ENCODE peak calls at places on chromosomes 7 and 10, in nine cellular contexts. D is heart left ventricle, A is adrenal gland, Q is ovary, C is suprapubic skin, L is IMR-90, O is uterus, T is right lobe of liver, H is testis. V is an unnamed sample.

GRCh38 chr7:67616517-67616916 is 619.9 kb downstream of the TYW1 start:
- DNase-seq in D (no peak), A (no peak), Q (no peak), C (no peak), L (no peak), O (no peak), T (no peak), H (no peak), V (no peak)

GRCh38 chr10:124323145-124323725 is 95.5 kb downstream of the OAT start:
- DNase-seq in D (no peak), A (no peak), Q (no peak), C (no peak), L (no peak), O (no peak), T (no peak), H (no peak), V (peak)

GRCh38 chr7:3495530-3495929 is 194.5 kb downstream of the SDK1 start:
- DNase-seq in D (no peak), A (no peak), Q (no peak), C (no peak), L (no peak), O (no peak), T (no peak), H (no peak), V (no peak)

GRCh38 chr7:132386249-132386681 is 190.0 kb downstream of the PLXNA4 start:
- DNase-seq in D (peak), A (no peak), Q (peak), C (no peak), L (no peak), O (no peak), T (peak), H (peak), V (peak)

GRCh38 chr7:116259821-116260440 is 49.6 kb downstream of the TES start:
- DNase-seq in D (no peak), A (no peak), Q (no peak), C (no peak), L (peak), O (no peak), T (no peak), H (no peak), V (no peak)

GRCh38 chr10:15096661-15097010 is 519 bp upstream of the RPP38 start:
- DNase-seq in D (no peak), A (no peak), Q (no peak), C (no peak), L (no peak), O (no peak), T (no peak), H (no peak), V (no peak)

GRCh38 chr7:37377231-37377630 is 71.4 kb downstream of the ELMO1 start:
- DNase-seq in D (no peak), A (no peak), Q (no peak), C (no peak), L (no peak), O (no peak), T (no peak), H (no peak), V (no peak)

GRCh38 chr10:16832351-16833080 is 15.3 kb upstream of the RSU1 start:
- DNase-seq in D (peak), A (peak), Q (no peak), C (no peak), L (peak), O (no peak), T (no peak), H (no peak), V (no peak)

GRCh38 chr7:40232242-40232929 is 97.6 kb downstream of the SUGCT start:
- DNase-seq in D (no peak), A (peak), Q (no peak), C (no peak), L (peak), O (no peak), T (no peak), H (peak), V (no peak)

GRCh38 chr7:68192941-68193340 is 1196.3 kb downstream of the TYW1 start:
- DNase-seq in D (no peak), A (peak), Q (no peak), C (no peak), L (no peak), O (no peak), T (no peak), H (no peak), V (no peak)

GRCh38 chr7:18399624-18400235 is 95.8 kb upstream of the HDAC9 start:
- DNase-seq in D (no peak), A (no peak), Q (no peak), C (no peak), L (peak), O (no peak), T (no peak), H (no peak), V (no peak)

GRCh38 chr10:118594392-118595063 is 920 bp downstream of the PRLHR start:
- DNase-seq in D (peak), A (peak), Q (peak), C (no peak), L (peak), O (peak), T (peak), H (peak), V (no peak)

GRCh38 chr7:11212080-11212711 is 238.5 kb downstream of the PHF14 start:
- DNase-seq in D (peak), A (peak), Q (peak), C (no peak), L (peak), O (peak), T (no peak), H (peak), V (no peak)

GRCh38 chr10:52566471-52567246 is 205.9 kb downstream of the MBL2 start:
- DNase-seq in D (no peak), A (no peak), Q (no peak), C (no peak), L (peak), O (no peak), T (no peak), H (no peak), V (no peak)

GRCh38 chr10:119737827-119738226 is 12.0 kb downstream of the INPP5F start:
- DNase-seq in D (no peak), A (peak), Q (no peak), C (no peak), L (peak), O (no peak), T (no peak), H (no peak), V (no peak)

GRCh38 chr10:75847477-75847876 is 416.1 kb downstream of the LRMDA start:
- DNase-seq in D (no peak), A (no peak), Q (no peak), C (no peak), L (no peak), O (no peak), T (no peak), H (no peak), V (no peak)

GRCh38 chr10:20277820-20278219 is 461.6 kb downstream of the PLXDC2 start:
- DNase-seq in D (no peak), A (no peak), Q (no peak), C (no peak), L (no peak), O (no peak), T (no peak), H (no peak), V (no peak)

GRCh38 chr7:44388089-44388970 is 62.9 kb upstream of the CAMK2B start:
- DNase-seq in D (no peak), A (no peak), Q (no peak), C (no peak), L (no peak), O (no peak), T (no peak), H (peak), V (no peak)

GRCh38 chr10:3108033-3108432 is 40.7 kb downstream of the PFKP start:
- DNase-seq in D (no peak), A (no peak), Q (no peak), C (no peak), L (no peak), O (no peak), T (no peak), H (no peak), V (no peak)

GRCh38 chr10:52451817-52452216 is 137.7 kb downstream of the DKK1 start:
- DNase-seq in D (no peak), A (no peak), Q (no peak), C (no peak), L (peak), O (no peak), T (no peak), H (no peak), V (no peak)

GRCh38 chr7:143504215-143504936 is 26.7 kb downstream of the TAS2R41 start:
- DNase-seq in D (no peak), A (no peak), Q (no peak), C (no peak), L (peak), O (no peak), T (no peak), H (no peak), V (no peak)

DNA sequence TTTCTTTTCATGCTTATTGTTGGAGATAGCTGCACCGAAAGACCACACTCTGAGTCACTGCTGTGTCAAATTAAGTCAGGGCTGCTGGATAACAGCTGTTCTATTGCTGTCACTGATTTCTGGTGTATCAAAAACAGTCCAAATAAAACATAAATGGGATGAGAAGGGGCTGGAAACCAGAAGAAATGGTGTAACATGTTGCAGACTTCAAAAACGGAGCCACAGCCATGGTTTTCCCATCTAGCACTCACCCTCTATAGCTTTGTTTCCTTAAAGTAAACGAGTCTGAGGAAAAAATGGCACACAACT is 103.3 kb upstream of the DIP2C start:
- DNase-seq in D (no peak), A (no peak), Q (no peak), C (no peak), L (peak), O (no peak), T (no peak), H (no peak), V (no peak)
- H3K4me3 ChIP-seq in D (no peak), A (no peak), Q (no peak), C (no peak), L (no peak), O (no peak), T (no peak), H (no peak), V (no peak)

DNA sequence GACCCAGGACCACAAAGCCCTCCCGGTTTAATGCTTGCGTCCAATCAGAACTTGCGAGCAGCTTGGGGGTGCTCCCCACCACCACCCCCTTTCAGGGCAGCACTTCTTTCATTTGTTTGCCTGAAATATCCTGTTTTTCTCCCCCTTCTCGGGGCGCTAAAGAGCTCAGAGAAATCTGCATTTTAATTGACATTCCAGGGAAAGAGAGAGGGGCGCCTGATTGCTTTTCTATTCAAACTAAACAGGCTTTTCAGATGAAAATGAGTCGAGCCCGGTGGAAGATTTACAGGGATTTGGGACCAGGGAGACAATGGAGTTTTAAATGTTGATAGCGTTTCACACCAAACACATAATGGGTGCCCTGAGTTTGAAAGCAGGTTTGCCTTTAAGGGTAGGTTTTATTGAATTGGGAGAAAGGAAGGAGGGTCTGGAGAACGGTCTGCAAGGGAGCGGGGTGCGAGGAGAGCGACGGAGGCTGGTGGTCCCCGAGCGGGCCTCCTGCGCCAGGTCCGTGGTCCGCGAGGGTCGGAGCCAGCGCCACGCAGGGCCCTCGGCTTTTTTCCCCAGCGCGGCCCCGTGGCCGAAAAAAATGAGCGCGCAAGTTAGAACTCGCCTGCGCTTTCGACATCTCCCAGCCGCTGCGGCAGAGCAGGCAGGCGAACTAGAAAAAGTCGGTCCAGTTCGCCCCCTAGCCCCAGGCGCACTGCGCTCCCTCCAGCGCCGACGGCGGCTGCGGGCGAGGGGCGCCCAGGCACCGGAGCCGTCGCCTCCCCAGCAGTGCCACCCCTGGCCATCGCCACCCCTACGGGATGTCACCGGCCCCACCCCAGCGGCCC is 1.4 kb downstream of the FGFR2 start:
- DNase-seq in D (peak), A (peak), Q (peak), C (no peak), L (no peak), O (peak), T (peak), H (peak), V (no peak)
- H3K27ac ChIP-seq in D (no peak), A (no peak), Q (peak), C (peak), L (no peak), O (peak), T (peak), H (no peak), V (no peak)

GRCh38 chr7:23247602-23248335 is 1.2 kb downstream of the GPNMB start:
- DNase-seq in D (peak), A (peak), Q (peak), C (no peak), L (no peak), O (peak), T (peak), H (peak), V (peak)
- TF ChIP-seq POLR2A in D (no peak), A (no peak), Q (no peak), C (no peak), L (no peak), O (no peak), T (no peak), H (no peak), V (no peak)

DNA sequence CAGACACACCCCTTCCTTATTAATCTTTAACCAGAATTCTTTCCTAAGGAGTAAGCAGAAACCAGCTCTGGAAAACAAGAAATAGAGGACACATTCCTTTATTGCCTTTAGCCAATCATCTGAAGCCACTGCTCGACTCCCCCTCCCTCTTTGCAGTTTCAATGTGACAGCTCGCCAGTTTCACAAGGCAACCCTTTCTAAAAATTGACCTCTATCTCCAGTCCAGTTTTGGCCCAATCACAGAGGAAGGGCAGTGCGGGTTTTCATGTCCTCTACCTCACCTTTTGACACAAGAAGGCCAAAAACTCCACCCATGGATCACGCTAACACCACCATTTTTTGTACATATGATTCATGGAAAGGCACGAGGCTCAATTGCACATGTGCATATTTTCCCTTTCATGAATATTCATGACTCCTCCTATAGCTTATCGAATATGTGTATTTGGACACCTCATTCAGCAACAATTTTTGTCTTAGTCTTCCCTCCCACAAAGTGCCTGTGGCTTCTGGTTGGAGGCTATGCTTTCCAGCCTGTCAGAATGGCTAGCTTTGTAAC is 24.3 kb downstream of the IFIT3 start:
- DNase-seq in D (peak), A (peak), Q (no peak), C (no peak), L (peak), O (peak), T (peak), H (no peak), V (no peak)
- H3K4me3 ChIP-seq in D (no peak), A (no peak), Q (no peak), C (no peak), L (peak), O (no peak), T (no peak), H (no peak), V (no peak)

DNA sequence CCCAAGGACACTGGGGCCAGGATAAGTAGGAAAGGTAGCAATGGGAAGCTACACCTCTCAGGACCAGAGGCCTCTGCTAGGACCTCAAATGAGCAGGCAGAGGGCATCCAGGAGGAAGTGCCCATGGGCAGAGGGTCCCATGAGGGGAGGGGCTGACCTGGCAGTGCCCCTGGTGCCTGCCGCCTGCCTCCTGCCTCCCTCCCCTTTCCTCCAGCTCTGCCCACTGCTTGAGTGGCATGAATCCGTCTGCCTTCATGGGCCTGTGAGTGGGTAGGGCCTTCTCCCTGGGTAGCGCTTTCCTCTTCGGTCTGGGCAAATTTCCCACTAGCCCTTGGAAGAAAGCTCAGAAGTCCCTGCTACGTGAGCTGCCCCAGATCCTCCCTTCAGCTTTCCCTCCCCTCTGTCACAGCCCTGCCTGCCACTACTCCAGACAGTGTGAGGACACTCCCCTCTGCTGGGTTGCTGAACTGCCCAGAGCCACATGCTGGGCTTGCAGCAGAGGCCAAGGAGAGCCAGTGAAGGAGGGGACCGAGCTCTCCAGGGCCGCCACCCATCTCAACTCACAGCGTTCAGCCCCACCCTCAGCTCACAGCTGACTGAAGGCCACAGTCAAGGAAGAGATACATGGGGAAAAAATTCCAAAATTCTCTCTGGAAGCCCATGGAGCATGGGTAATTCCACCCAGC is 141.4 kb downstream of the ARHGAP22 start:
- DNase-seq in D (peak), A (no peak), Q (peak), C (peak), L (no peak), O (no peak), T (no peak), H (peak), V (peak)
- H3K27ac ChIP-seq in D (no peak), A (no peak), Q (peak), C (no peak), L (no peak), O (peak), T (no peak), H (no peak), V (no peak)

GRCh38 chr10:129063877-129064276 is 403.2 kb upstream of the MGMT start:
- DNase-seq in D (no peak), A (no peak), Q (no peak), C (no peak), L (no peak), O (no peak), T (no peak), H (no peak), V (peak)
- TF ChIP-seq POLR2A in D (no peak), A (no peak), Q (no peak), C (no peak), L (no peak), O (no peak), T (no peak), H (no peak), V (no peak)

DNA sequence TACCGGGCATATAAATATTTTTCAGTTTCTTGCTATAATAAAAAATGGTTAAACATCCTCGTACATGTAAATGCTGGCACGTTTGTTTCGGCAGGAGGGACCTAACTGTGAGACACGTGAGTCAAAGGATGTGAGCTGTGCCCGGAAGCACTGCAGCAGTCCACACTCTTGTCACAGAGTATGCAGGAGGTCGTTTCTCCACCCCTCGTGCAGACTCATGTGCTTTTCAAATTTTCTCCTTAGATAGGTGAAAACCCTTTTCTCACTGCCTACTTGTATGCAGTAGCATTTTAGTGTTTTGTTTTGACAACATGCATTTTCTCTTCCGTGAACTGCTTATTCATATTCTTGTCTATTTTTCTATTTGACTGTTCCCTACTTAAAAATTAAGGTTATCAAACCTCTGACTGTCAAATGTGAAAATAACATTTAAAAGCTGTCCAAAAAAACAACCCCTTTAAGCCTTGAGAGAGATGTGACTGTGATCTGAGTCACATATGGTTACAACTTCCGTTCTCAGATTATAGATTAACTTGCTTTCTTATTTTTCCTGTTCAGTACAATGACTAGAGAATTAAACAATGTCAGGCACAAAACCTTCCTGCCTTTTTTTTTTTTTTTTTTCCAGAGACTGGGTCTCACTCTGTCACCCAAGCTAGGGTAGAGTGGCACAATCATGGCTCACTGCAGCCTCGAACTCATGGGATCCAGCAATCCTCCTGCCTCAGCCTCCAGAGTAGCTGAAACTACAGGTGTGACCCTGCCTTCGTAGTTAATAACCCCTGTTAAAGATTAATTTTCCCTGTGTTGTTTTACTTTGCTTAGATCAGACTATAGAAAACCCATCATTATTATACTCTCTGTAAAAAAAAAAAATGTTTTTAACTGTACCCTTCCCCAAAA is 45.1 kb downstream of the DPY19L1 start:
- DNase-seq in D (no peak), A (peak), Q (no peak), C (no peak), L (peak), O (no peak), T (no peak), H (no peak), V (peak)
- H3K4me3 ChIP-seq in D (no peak), A (no peak), Q (no peak), C (no peak), L (no peak), O (no peak), T (no peak), H (no peak), V (no peak)

GRCh38 chr10:62817120-62817762 is 1.1 kb upstream of the EGR2 start:
- DNase-seq in D (peak), A (peak), Q (peak), C (no peak), L (peak), O (peak), T (peak), H (peak), V (peak)
- H3K27ac ChIP-seq in D (peak), A (peak), Q (peak), C (peak), L (no peak), O (peak), T (peak), H (peak), V (peak)

GRCh38 chr10:29634764-29635625 is at the start of gene SVIL:
- DNase-seq in D (peak), A (peak), Q (peak), C (peak), L (peak), O (peak), T (no peak), H (peak), V (no peak)
- TF ChIP-seq POLR2A in D (no peak), A (peak), Q (peak), C (no peak), L (no peak), O (peak), T (no peak), H (no peak), V (no peak)

V was measured in spleen.